ENCODE peak calls at places on chromosomes 3 and 15, in ten cellular contexts. V is endothelial cell, S is iris pigment epithelial cell, Z is MCF 10A, Y is lung microvascular endothelial cell, L is fibroblast of lung, U is activated T-helper 1 cell treated with Interleukin-2 at 50 U/mL for 16 hours, I is astrocyte, P is PC-9, N is hepatic stellate cell. D is an unnamed sample.

GRCh38 chr15:100461049-100461448 is 67.7 kb downstream of the CERS3 start:
- DNase-seq in V (no peak), S (no peak), Z (no peak), Y (no peak), L (no peak), U (no peak), I (no peak), P (no peak), N (no peak), D (no peak)

GRCh38 chr15:66954601-66955000 is 110.8 kb upstream of the SMAD3 start:
- DNase-seq in V (no peak), S (no peak), Z (no peak), Y (no peak), L (no peak), U (no peak), I (no peak), P (no peak), N (no peak), D (no peak)

GRCh38 chr3:66609660-66610547 is 109.1 kb upstream of the LRIG1 start:
- DNase-seq in V (no peak), S (peak; percentile 85), Z (peak; percentile 88), Y (peak; percentile 57), L (peak; percentile 92), U (no peak), I (peak; percentile 90), P (no peak), N (no peak), D (no peak)

GRCh38 chr3:196604548-196604947 is 34.9 kb upstream of the NRROS start:
- DNase-seq in V (no peak), S (no peak), Z (no peak), Y (no peak), L (no peak), U (peak; percentile 37), I (no peak), P (no peak), N (no peak), D (no peak)

GRCh38 chr3:39146083-39146501 is 7.3 kb downstream of the CSRNP1 start:
- DNase-seq in V (no peak), S (peak; percentile 57), Z (no peak), Y (peak; percentile 51), L (no peak), U (no peak), I (no peak), P (no peak), N (peak; percentile 67), D (no peak)

GRCh38 chr3:78647735-78648134 is 1120.1 kb downstream of the ROBO1 start:
- DNase-seq in V (no peak), S (peak; percentile 89), Z (no peak), Y (no peak), L (peak; percentile 66), U (no peak), I (peak; percentile 62), P (no peak), N (no peak), D (no peak)

GRCh38 chr15:77819841-77820728 is 187.4 kb upstream of the LINGO1 start:
- DNase-seq in V (peak; percentile 70), S (peak; percentile 19), Z (peak; percentile 26), Y (peak; percentile 21), L (peak; percentile 11), U (no peak), I (no peak), P (peak; percentile 38), N (no peak), D (no peak)

GRCh38 chr3:15122398-15122797 is 23.4 kb upstream of the RBSN start:
- DNase-seq in V (no peak), S (no peak), Z (no peak), Y (no peak), L (no peak), U (no peak), I (no peak), P (no peak), N (no peak), D (no peak)

GRCh38 chr3:17302170-17302569 is 417.4 kb downstream of the PLCL2 start:
- DNase-seq in V (no peak), S (no peak), Z (no peak), Y (no peak), L (no peak), U (no peak), I (no peak), P (no peak), N (no peak), D (no peak)

GRCh38 chr3:82474140-82474539 is 712.7 kb upstream of the GBE1 start:
- DNase-seq in V (no peak), S (no peak), Z (no peak), Y (no peak), L (no peak), U (no peak), I (no peak), P (no peak), N (no peak), D (no peak)

GRCh38 chr3:183085634-183086390 is 13.5 kb downstream of the MCCC1 start:
- DNase-seq in V (peak; percentile 35), S (peak; percentile 59), Z (peak; percentile 29), Y (peak; percentile 11), L (peak; percentile 69), U (no peak), I (peak; percentile 51), P (no peak), N (no peak), D (no peak)

GRCh38 chr15:69511015-69511414 is 58.4 kb downstream of the RPLP1 start:
- DNase-seq in V (no peak), S (no peak), Z (no peak), Y (no peak), L (no peak), U (no peak), I (no peak), P (no peak), N (no peak), D (no peak)

GRCh38 chr15:77632760-77633133 is at the start of gene LINGO1:
- DNase-seq in V (no peak), S (peak; percentile 19), Z (no peak), Y (peak; percentile 51), L (peak; percentile 39), U (no peak), I (peak; percentile 5), P (no peak), N (no peak), D (no peak)

D was measured in C1 segment of cervical spinal cord.